ENCODE peak calls at places on chromosomes 11 and 22, in six cellular contexts. F is GDM1, B is foreskin fibroblast, E is ovary, U is amniotic stem cell, G is activated T-cell treated with anti-CD3 and anti-CD28 coated beads for 1 hour. O is an unnamed sample.

GRCh38 chr22:32764330-32765116 is 37.0 kb upstream of the TIMP3 start:
- DNase-seq in G (no peak), F (no peak), B (peak; percentile 78), U (no peak), E (no peak), O (no peak)

GRCh38 chr11:61912991-61913698 is 4.2 kb downstream of the RAB3IL1 start:
- DNase-seq in E (peak; percentile 27), F (no peak), G (no peak), U (no peak), B (no peak), O (no peak)

GRCh38 chr22:17931400-17931825 is 92.9 kb downstream of the MICAL3 start:
- DNase-seq in E (no peak), G (no peak), B (no peak), U (no peak), F (no peak), O (no peak)

GRCh38 chr11:22681281-22681812 is 14.9 kb downstream of the GAS2 start:
- DNase-seq in G (no peak), U (no peak), F (no peak), E (no peak), B (no peak), O (no peak)

GRCh38 chr11:131644204-131644603 is 273.8 kb downstream of the NTM start:
- DNase-seq in G (no peak), U (no peak), E (no peak), B (no peak), F (no peak), O (no peak)

GRCh38 chr11:134644489-134645456 is 232.7 kb upstream of the B3GAT1 start:
- DNase-seq in B (no peak), G (no peak), F (no peak), U (no peak), E (no peak), O (no peak)

GRCh38 chr11:75547617-75548054 is 14.4 kb upstream of the SERPINH1 start:
- DNase-seq in G (no peak), B (peak; percentile 52), U (peak; percentile 39), E (peak; percentile 81), F (no peak), O (no peak)

GRCh38 chr11:121780971-121781370 is 328.2 kb upstream of the SORL1-AS1 start:
- DNase-seq in F (no peak), B (no peak), E (peak; percentile 46), G (no peak), U (no peak), O (no peak)

GRCh38 chr11:114173836-114174235 is 114.3 kb downstream of the ZBTB16 start:
- DNase-seq in G (no peak), E (no peak), U (no peak), B (no peak), F (no peak), O (no peak)

GRCh38 chr11:16185042-16185441 is 171.3 kb downstream of the SOX6 start:
- DNase-seq in F (no peak), B (no peak), E (no peak), U (no peak), G (no peak), O (no peak)

GRCh38 chr11:94910779-94911178 is 62.6 kb downstream of the CWC15 start:
- DNase-seq in G (no peak), E (no peak), F (no peak), U (no peak), B (peak; percentile 72), O (no peak)

GRCh38 chr11:65911682-65912568 is 6.9 kb downstream of the C11orf68 start:
- DNase-seq in F (peak; percentile 47), E (peak; percentile 72), U (peak; percentile 64), G (no peak), B (peak; percentile 92), O (no peak)

GRCh38 chr22:17086750-17087149 is 1.9 kb downstream of the IL17RA start:
- DNase-seq in B (no peak), F (no peak), E (no peak), U (no peak), G (no peak), O (no peak)

GRCh38 chr11:40168461-40168860 is 1291.0 kb downstream of the LRRC4C start:
- DNase-seq in F (no peak), U (no peak), E (no peak), G (no peak), B (no peak), O (no peak)

GRCh38 chr22:48254311-48254873 is 1491.9 kb downstream of the TBC1D22A start:
- DNase-seq in B (no peak), G (no peak), U (no peak), F (no peak), E (no peak), O (no peak)

GRCh38 chr11:14444441-14445189 is 55.0 kb downstream of the COPB1 start:
- DNase-seq in B (no peak), E (no peak), G (no peak), F (no peak), U (no peak), O (no peak)

GRCh38 chr11:58567889-58568512 is 7.7 kb downstream of the LPXN start:
- DNase-seq in E (no peak), B (peak; percentile 30), G (peak; percentile 68), U (no peak), F (peak; percentile 48), O (peak; percentile 46)

GRCh38 chr11:43549624-43550023 is 130.9 kb upstream of the HSD17B12 start:
- DNase-seq in F (no peak), E (no peak), B (no peak), U (no peak), G (no peak), O (no peak)

GRCh38 chr11:34302046-34302921 is 55.5 kb downstream of the ABTB2 start:
- DNase-seq in U (peak; percentile 73), B (peak; percentile 84), F (peak; percentile 28), G (no peak), E (no peak), O (no peak)

GRCh38 chr11:1440066-1440465 is 46.5 kb downstream of the MOB2 start:
- DNase-seq in U (no peak), G (no peak), F (no peak), B (no peak), E (no peak), O (no peak)

GRCh38 chr22:38935023-38935422 is 22.4 kb upstream of the APOBEC3A start:
- DNase-seq in B (no peak), G (no peak), F (no peak), U (no peak), E (no peak), O (no peak)

GRCh38 chr11:120563698-120564572 is 52.4 kb downstream of the GRIK4 start:
- DNase-seq in U (no peak), E (peak; percentile 81), B (no peak), G (no peak), F (no peak), O (no peak)

GRCh38 chr22:37353839-37354238 is 71.5 kb downstream of the CYTH4 start:
- DNase-seq in F (no peak), U (no peak), E (no peak), G (no peak), B (no peak), O (no peak)

GRCh38 chr22:50483106-50483505 is 1.8 kb downstream of the ADM2 start:
- DNase-seq in F (no peak), E (no peak), B (no peak), U (no peak), G (no peak), O (no peak)

GRCh38 chr11:47257518-47258316 is at the start of gene NR1H3:
- DNase-seq in F (peak; percentile 62), U (no peak), G (no peak), B (peak; percentile 84), E (peak; percentile 72), O (no peak)

GRCh38 chr11:21628641-21629040 is 564.2 kb upstream of the ANO5 start:
- DNase-seq in U (no peak), B (no peak), G (no peak), E (no peak), F (no peak), O (no peak)

GRCh38 chr22:44689173-44689572 is 12.8 kb upstream of the PRR5 start:
- DNase-seq in U (no peak), F (no peak), E (no peak), G (no peak), B (no peak), O (no peak)

O was measured in KG1.